ENCODE peak calls at places on chromosome 7, in nine cellular contexts. One of them, this sample, is unnamed.
A peak's percentile ranks its signal among the peaks of the same experiment; 100 is the strongest.

GRCh38 chr7:45695249-45695995 is 121.3 kb downstream of the ADCY1 start:
- DNase-seq in germinal center: no peak
- DNase-seq in dermis blood vessel endothelial cell: no peak
- DNase-seq in CD8-positive, alpha-beta T cell: no peak
- DNase-seq in activated CD4-positive, CD25-positive, alpha-beta regulatory T cell treated with anti-CD3 and anti-CD28 coated beads, Interleukin-2, amount 50 U/mL, for 16 hours: no peak
- DNase-seq in WTC11: no peak
- DNase-seq in heart left ventricle: no peak
- DNase-seq in SW 1271: no peak
- DNase-seq in OCI-M1: no peak
- DNase-seq in this sample: no peak

GRCh38 chr7:115910541-115911164 is 119.9 kb downstream of the TFEC start:
- DNase-seq in germinal center: peak; percentile 1
- DNase-seq in dermis blood vessel endothelial cell: peak; percentile 58
- DNase-seq in CD8-positive, alpha-beta T cell: no peak
- DNase-seq in activated CD4-positive, CD25-positive, alpha-beta regulatory T cell treated with anti-CD3 and anti-CD28 coated beads, Interleukin-2, amount 50 U/mL, for 16 hours: no peak
- DNase-seq in WTC11: no peak
- DNase-seq in heart left ventricle: no peak
- DNase-seq in SW 1271: peak; percentile 45
- DNase-seq in OCI-M1: peak; percentile 87
- DNase-seq in this sample: peak; percentile 61

GRCh38 chr7:121081327-121081936 is 92.9 kb downstream of the CPED1 start:
- DNase-seq in germinal center: peak; percentile 13
- DNase-seq in dermis blood vessel endothelial cell: peak; percentile 78
- DNase-seq in CD8-positive, alpha-beta T cell: no peak
- DNase-seq in activated CD4-positive, CD25-positive, alpha-beta regulatory T cell treated with anti-CD3 and anti-CD28 coated beads, Interleukin-2, amount 50 U/mL, for 16 hours: no peak
- DNase-seq in WTC11: no peak
- DNase-seq in heart left ventricle: no peak
- DNase-seq in SW 1271: peak; percentile 78
- DNase-seq in OCI-M1: peak; percentile 84
- DNase-seq in this sample: peak; percentile 85

GRCh38 chr7:45000096-45001032 is at the start of gene CCM2:
- DNase-seq in germinal center: peak; percentile 18
- DNase-seq in dermis blood vessel endothelial cell: peak; percentile 59
- DNase-seq in CD8-positive, alpha-beta T cell: no peak
- DNase-seq in activated CD4-positive, CD25-positive, alpha-beta regulatory T cell treated with anti-CD3 and anti-CD28 coated beads, Interleukin-2, amount 50 U/mL, for 16 hours: no peak
- DNase-seq in WTC11: peak; percentile 47
- DNase-seq in heart left ventricle: peak; percentile 76
- DNase-seq in SW 1271: no peak
- DNase-seq in OCI-M1: peak; percentile 43
- DNase-seq in this sample: peak; percentile 43

GRCh38 chr7:69739906-69740545 is 141.8 kb downstream of the AUTS2 start:
- DNase-seq in germinal center: peak; percentile 10
- DNase-seq in dermis blood vessel endothelial cell: no peak
- DNase-seq in CD8-positive, alpha-beta T cell: no peak
- DNase-seq in activated CD4-positive, CD25-positive, alpha-beta regulatory T cell treated with anti-CD3 and anti-CD28 coated beads, Interleukin-2, amount 50 U/mL, for 16 hours: no peak
- DNase-seq in WTC11: no peak
- DNase-seq in heart left ventricle: peak; percentile 81
- DNase-seq in SW 1271: no peak
- DNase-seq in OCI-M1: peak; percentile 5
- DNase-seq in this sample: no peak

GRCh38 chr7:151680810-151681209 is 161.1 kb upstream of the RHEB start:
- DNase-seq in germinal center: no peak
- DNase-seq in dermis blood vessel endothelial cell: no peak
- DNase-seq in CD8-positive, alpha-beta T cell: no peak
- DNase-seq in activated CD4-positive, CD25-positive, alpha-beta regulatory T cell treated with anti-CD3 and anti-CD28 coated beads, Interleukin-2, amount 50 U/mL, for 16 hours: no peak
- DNase-seq in WTC11: no peak
- DNase-seq in heart left ventricle: no peak
- DNase-seq in SW 1271: no peak
- DNase-seq in OCI-M1: no peak
- DNase-seq in this sample: no peak

GRCh38 chr7:73520673-73521635 is 1.1 kb downstream of the BAZ1B start:
- DNase-seq in germinal center: peak; percentile 16
- DNase-seq in dermis blood vessel endothelial cell: peak; percentile 29
- DNase-seq in CD8-positive, alpha-beta T cell: no peak
- DNase-seq in activated CD4-positive, CD25-positive, alpha-beta regulatory T cell treated with anti-CD3 and anti-CD28 coated beads, Interleukin-2, amount 50 U/mL, for 16 hours: no peak
- DNase-seq in WTC11: no peak
- DNase-seq in heart left ventricle: no peak
- DNase-seq in SW 1271: no peak
- DNase-seq in OCI-M1: peak; percentile 65
- DNase-seq in this sample: no peak

GRCh38 chr7:44797329-44798258 is 1.1 kb downstream of the PPIA start:
- DNase-seq in germinal center: peak; percentile 77
- DNase-seq in dermis blood vessel endothelial cell: peak; percentile 93
- DNase-seq in CD8-positive, alpha-beta T cell: peak; percentile 75
- DNase-seq in activated CD4-positive, CD25-positive, alpha-beta regulatory T cell treated with anti-CD3 and anti-CD28 coated beads, Interleukin-2, amount 50 U/mL, for 16 hours: peak; percentile 73
- DNase-seq in WTC11: peak; percentile 79
- DNase-seq in heart left ventricle: peak; percentile 94
- DNase-seq in SW 1271: peak; percentile 81
- DNase-seq in OCI-M1: peak; percentile 90
- DNase-seq in this sample: peak; percentile 88

GRCh38 chr7:4687956-4688355 is 5.9 kb downstream of the FOXK1 start:
- DNase-seq in germinal center: no peak
- DNase-seq in dermis blood vessel endothelial cell: no peak
- DNase-seq in CD8-positive, alpha-beta T cell: no peak
- DNase-seq in activated CD4-positive, CD25-positive, alpha-beta regulatory T cell treated with anti-CD3 and anti-CD28 coated beads, Interleukin-2, amount 50 U/mL, for 16 hours: no peak
- DNase-seq in WTC11: no peak
- DNase-seq in heart left ventricle: no peak
- DNase-seq in SW 1271: no peak
- DNase-seq in OCI-M1: peak; percentile 25
- DNase-seq in this sample: no peak

GRCh38 chr7:43302211-43302711 is 189.8 kb downstream of the HECW1 start:
- DNase-seq in germinal center: no peak
- DNase-seq in dermis blood vessel endothelial cell: peak; percentile 51
- DNase-seq in CD8-positive, alpha-beta T cell: no peak
- DNase-seq in activated CD4-positive, CD25-positive, alpha-beta regulatory T cell treated with anti-CD3 and anti-CD28 coated beads, Interleukin-2, amount 50 U/mL, for 16 hours: no peak
- DNase-seq in WTC11: no peak
- DNase-seq in heart left ventricle: no peak
- DNase-seq in SW 1271: no peak
- DNase-seq in OCI-M1: no peak
- DNase-seq in this sample: peak; percentile 92

GRCh38 chr7:16670021-16670420 is 24.0 kb downstream of the BZW2 start:
- DNase-seq in germinal center: no peak
- DNase-seq in dermis blood vessel endothelial cell: no peak
- DNase-seq in CD8-positive, alpha-beta T cell: no peak
- DNase-seq in activated CD4-positive, CD25-positive, alpha-beta regulatory T cell treated with anti-CD3 and anti-CD28 coated beads, Interleukin-2, amount 50 U/mL, for 16 hours: no peak
- DNase-seq in WTC11: no peak
- DNase-seq in heart left ventricle: no peak
- DNase-seq in SW 1271: no peak
- DNase-seq in OCI-M1: no peak
- DNase-seq in this sample: no peak

This sample was measured in HT1080.